ENCODE peak calls at places on chromosomes 2 and 18, in seven cellular contexts. X is left ventricle myocardium inferior; P is foreskin fibroblast; V is nephron progenitor cell; S is activated CD4-positive, alpha-beta T cell treated with anti-CD3 and anti-CD28 coated beads for 1 hour; K is glutamatergic neuron; L is AG10803. T is an unnamed sample.

GRCh38 chr18:8504451-8504850 is 104.8 kb upstream of the RAB12 start:
- DNase-seq in L (no peak), X (no peak), K (no peak), P (no peak), V (no peak), S (no peak), T (no peak)

GRCh38 chr2:215161301-215161829 is 22.9 kb upstream of the ABCA12 start:
- DNase-seq in L (no peak), V (no peak), S (no peak), X (no peak), P (no peak), K (no peak), T (no peak)

GRCh38 chr2:15041429-15041837 is 408.9 kb downstream of the LRATD1 start:
- DNase-seq in X (peak), V (no peak), K (peak), L (no peak), P (peak), S (no peak), T (no peak)

GRCh38 chr18:70322928-70323327 is 34.1 kb downstream of the SOCS6 start:
- DNase-seq in L (peak), P (peak), X (no peak), V (no peak), K (no peak), S (no peak), T (no peak)

GRCh38 chr18:68841301-68841700 is 43.4 kb downstream of the CCDC102B start:
- DNase-seq in V (no peak), S (no peak), L (no peak), K (no peak), X (no peak), P (peak), T (no peak)

GRCh38 chr2:237479747-237480146 is 7.3 kb upstream of the MLPH start:
- DNase-seq in X (no peak), K (no peak), S (no peak), P (no peak), L (peak), V (no peak), T (no peak)

GRCh38 chr2:240919786-240920782 is 13.9 kb downstream of the CROCC2 start:
- DNase-seq in S (no peak), P (no peak), V (peak), X (peak), K (peak), L (no peak), T (peak)

GRCh38 chr2:48567671-48568070 is 37.7 kb downstream of the STON1 start:
- DNase-seq in L (peak), X (no peak), S (no peak), V (no peak), P (no peak), K (no peak), T (no peak)

GRCh38 chr2:231117148-231117547 is 7.7 kb downstream of the HTR2B start:
- DNase-seq in P (no peak), V (no peak), X (no peak), L (no peak), S (no peak), K (no peak), T (no peak)

GRCh38 chr2:146203232-146203631 is 1641.6 kb upstream of the ACVR2A start:
- DNase-seq in V (no peak), X (no peak), S (no peak), K (no peak), P (no peak), L (no peak), T (no peak)

GRCh38 chr2:111617804-111618576 is 266.0 kb downstream of the ANAPC1 start:
- DNase-seq in S (no peak), L (peak), X (peak), P (peak), K (no peak), V (no peak), T (no peak)

GRCh38 chr2:27736031-27736889 is 35.3 kb upstream of the MRPL33 start:
- DNase-seq in X (no peak), P (peak), L (no peak), V (no peak), S (no peak), K (no peak), T (no peak)

GRCh38 chr18:9428862-9429661 is 46.3 kb upstream of the RALBP1 start:
- DNase-seq in X (no peak), K (no peak), L (peak), P (peak), S (no peak), V (no peak), T (no peak)

GRCh38 chr2:8627019-8627691 is 54.7 kb upstream of the ID2 start:
- DNase-seq in L (no peak), X (no peak), S (no peak), K (no peak), V (no peak), P (peak), T (no peak)

GRCh38 chr2:208062113-208062512 is 36.8 kb upstream of the PLEKHM3 start:
- DNase-seq in V (no peak), P (peak), X (no peak), L (peak), K (no peak), S (no peak), T (peak)

GRCh38 chr2:64120008-64120407 is 24.2 kb downstream of the PELI1 start:
- DNase-seq in V (no peak), L (no peak), S (no peak), X (no peak), P (no peak), K (no peak), T (no peak)

GRCh38 chr2:240344904-240345303 is 90.6 kb upstream of the GPC1 start:
- DNase-seq in X (no peak), P (no peak), K (no peak), V (no peak), S (no peak), L (peak), T (no peak)

GRCh38 chr2:240705204-240705781 is 13.6 kb downstream of the AQP12A start:
- DNase-seq in P (no peak), L (no peak), V (no peak), S (no peak), K (peak), X (no peak), T (no peak)

GRCh38 chr2:187654535-187654934 is 100.3 kb upstream of the TFPI start:
- DNase-seq in X (peak), P (no peak), V (no peak), K (peak), S (no peak), L (no peak), T (no peak)

GRCh38 chr2:105150231-105150630 is 91.3 kb upstream of the GPR45 start:
- DNase-seq in V (no peak), X (no peak), L (no peak), S (no peak), K (no peak), P (no peak), T (no peak)

GRCh38 chr18:77112161-77112801 is 20.3 kb downstream of the MBP start:
- DNase-seq in S (no peak), V (no peak), L (no peak), K (no peak), X (no peak), P (no peak), T (no peak)

GRCh38 chr2:233464056-233464455 is 102.5 kb downstream of the USP40 start:
- DNase-seq in L (no peak), K (peak), S (no peak), P (no peak), X (no peak), V (no peak), T (no peak)

GRCh38 chr2:218960196-218961165 is 1.0 kb downstream of the CDK5R2 start:
- DNase-seq in S (no peak), V (peak), X (no peak), K (peak), P (no peak), L (no peak), T (peak)

GRCh38 chr2:13638181-13638580 is 921.4 kb downstream of the TRIB2 start:
- DNase-seq in L (peak), V (no peak), P (peak), S (no peak), X (no peak), K (no peak), T (no peak)

GRCh38 chr2:149307014-149307413 is 23.4 kb upstream of the LYPD6 start:
- DNase-seq in X (no peak), S (no peak), K (no peak), P (no peak), L (peak), V (no peak), T (no peak)

GRCh38 chr2:120793682-120794403 is 58.2 kb downstream of the GLI2 start:
- DNase-seq in X (no peak), L (peak), V (no peak), K (no peak), S (no peak), P (peak), T (no peak)

GRCh38 chr2:186554850-186555785 is 34.7 kb upstream of the ITGAV start:
- DNase-seq in K (no peak), P (no peak), V (no peak), S (no peak), X (no peak), L (no peak), T (no peak)

GRCh38 chr18:60044290-60045006 is 144.7 kb downstream of the PMAIP1 start:
- DNase-seq in X (no peak), L (peak), V (no peak), S (no peak), K (no peak), P (peak), T (no peak)

GRCh38 chr18:74376523-74376922 is 60.9 kb downstream of the C18orf63 start:
- DNase-seq in P (no peak), X (no peak), K (no peak), L (no peak), V (no peak), S (no peak), T (no peak)

GRCh38 chr2:150424361-150424760 is 63.1 kb downstream of the RND3 start:
- DNase-seq in V (no peak), K (no peak), P (no peak), S (no peak), L (no peak), X (no peak), T (no peak)

GRCh38 chr2:205763708-205764501 is 81.6 kb downstream of the NRP2 start:
- DNase-seq in X (peak), L (peak), V (peak), P (peak), K (peak), S (no peak), T (no peak)

GRCh38 chr2:73281244-73281643 is 3.0 kb downstream of the FBXO41 start:
- DNase-seq in X (no peak), P (no peak), V (no peak), S (no peak), K (no peak), L (no peak), T (no peak)

GRCh38 chr2:134074619-134075018 is 179.3 kb upstream of the MGAT5 start:
- DNase-seq in K (no peak), V (no peak), X (no peak), L (no peak), S (no peak), P (no peak), T (no peak)

GRCh38 chr2:39015424-39015823 is 105.4 kb downstream of the SOS1 start:
- DNase-seq in L (no peak), K (no peak), S (no peak), V (no peak), P (no peak), X (no peak), T (no peak)